ENCODE peak calls at places on chromosomes 1 and 21, in six cellular contexts. X, I, O, E, L and A are unnamed samples.

GRCh38 chr1:94115254-94115899 is 5.6 kb downstream of the ABCA4 start:
- DNase-seq in X (no peak), I (no peak), O (no peak), E (no peak), L (no peak), A (no peak)

GRCh38 chr1:50929376-50929958 is 30.6 kb downstream of the FAF1 start:
- DNase-seq in X (peak; percentile 68), I (no peak), O (no peak), E (peak; percentile 59), L (no peak), A (no peak)

GRCh38 chr21:40371329-40371728 is 475.6 kb downstream of the DSCAM start:
- DNase-seq in X (no peak), I (no peak), O (no peak), E (no peak), L (no peak), A (no peak)

GRCh38 chr1:156601122-156601830 is at the start of gene GPATCH4:
- DNase-seq in X (peak; percentile 98), I (peak; percentile 84), O (peak; percentile 80), E (peak; percentile 92), L (peak; percentile 77), A (peak; percentile 72)

GRCh38 chr1:204025917-204026709 is 46.8 kb upstream of the SOX13 start:
- DNase-seq in X (no peak), I (no peak), O (no peak), E (no peak), L (no peak), A (no peak)

GRCh38 chr1:11659748-11660147 is 4.3 kb upstream of the FBXO6 start:
- DNase-seq in X (no peak), I (no peak), O (no peak), E (no peak), L (no peak), A (no peak)

GRCh38 chr21:22363504-22363903 is 1365.3 kb downstream of the NCAM2 start:
- DNase-seq in X (no peak), I (no peak), O (no peak), E (no peak), L (no peak), A (no peak)

GRCh38 chr1:20702416-20702815 is 15.4 kb downstream of the KIF17 start:
- DNase-seq in X (peak; percentile 46), I (no peak), O (no peak), E (peak; percentile 39), L (no peak), A (no peak)

GRCh38 chr1:246301553-246302250 is 205.4 kb downstream of the SMYD3 start:
- DNase-seq in X (peak; percentile 63), I (no peak), O (no peak), E (no peak), L (no peak), A (no peak)

GRCh38 chr1:80441664-80442063 is 1359.1 kb upstream of the ADGRL2 start:
- DNase-seq in X (no peak), I (no peak), O (no peak), E (no peak), L (no peak), A (no peak)

GRCh38 chr1:55584521-55585401 is 369.6 kb upstream of the USP24 start:
- DNase-seq in X (peak; percentile 41), I (no peak), O (no peak), E (peak; percentile 44), L (no peak), A (no peak)

GRCh38 chr1:28099050-28099769 is 10.8 kb upstream of the EYA3 start:
- DNase-seq in X (no peak), I (peak; percentile 48), O (peak; percentile 38), E (peak; percentile 26), L (no peak), A (no peak)

GRCh38 chr1:58964428-58964827 is 180.6 kb upstream of the JUN start:
- DNase-seq in X (no peak), I (no peak), O (no peak), E (no peak), L (no peak), A (no peak)

GRCh38 chr1:115429242-115429641 is 91.2 kb upstream of the NGF start:
- DNase-seq in X (peak; percentile 84), I (no peak), O (no peak), E (peak; percentile 59), L (no peak), A (no peak)

GRCh38 chr1:87197156-87197555 is 131.5 kb upstream of the LMO4 start:
- DNase-seq in X (peak; percentile 58), I (no peak), O (no peak), E (peak; percentile 52), L (no peak), A (no peak)

GRCh38 chr1:64246294-64246917 is 43.0 kb downstream of the UBE2U start:
- DNase-seq in X (peak; percentile 62), I (no peak), O (no peak), E (peak; percentile 59), L (peak; percentile 24), A (no peak)

GRCh38 chr1:52432807-52433206 is 28.4 kb downstream of the PRPF38A start:
- DNase-seq in X (no peak), I (no peak), O (no peak), E (no peak), L (no peak), A (no peak)

GRCh38 chr1:3399732-3400131 is 54.7 kb upstream of the ARHGEF16 start:
- DNase-seq in X (peak; percentile 74), I (no peak), O (no peak), E (no peak), L (no peak), A (no peak)

GRCh38 chr1:33334081-33334552 is 13.2 kb upstream of the A3GALT2 start:
- DNase-seq in X (peak; percentile 90), I (peak; percentile 56), O (peak; percentile 80), E (no peak), L (no peak), A (no peak)

GRCh38 chr1:83495560-83495959 is 503.4 kb downstream of the TTLL7 start:
- DNase-seq in X (no peak), I (no peak), O (no peak), E (no peak), L (no peak), A (no peak)
- H3K4me1 ChIP-seq in X (no peaks in the 10 kb centered on the region), I (no peaks in the 10 kb centered on the region), O (no peaks in the 10 kb centered on the region), E (no peaks in the 10 kb centered on the region), L (no peaks in the 10 kb centered on the region), A (no peaks in the 10 kb centered on the region)

GRCh38 chr21:26112127-26112742 is 58.3 kb downstream of the APP start:
- DNase-seq in X (peak; percentile 80), I (no peak), O (peak; percentile 41), E (no peak), L (no peak), A (no peak)

GRCh38 chr21:26105819-26106218 is 64.8 kb downstream of the APP start:
- DNase-seq in X (no peak), I (no peak), O (no peak), E (no peak), L (no peak), A (no peak)

GRCh38 chr21:26107439-26107838 is 63.1 kb downstream of the APP start:
- DNase-seq in X (no peak), I (no peak), O (no peak), E (no peak), L (no peak), A (no peak)

GRCh38 chr21:26110703-26111102 is 59.9 kb downstream of the APP start:
- DNase-seq in X (no peak), I (no peak), O (no peak), E (no peak), L (no peak), A (no peak)

GRCh38 chr21:26106562-26106961 is 64.0 kb downstream of the APP start:
- DNase-seq in X (no peak), I (no peak), O (no peak), E (no peak), L (no peak), A (no peak)
- H3K27ac ChIP-seq in X (no peak overlapping the region), I (no peak overlapping the region), O (no peak overlapping the region), E (no peak overlapping the region), L (no peak overlapping the region), A (no peak overlapping the region)

GRCh38 chr1:113394863-113395259 is 4.5 kb downstream of the MAGI3 start:
- DNase-seq in X (no peak), I (no peak), O (no peak), E (no peak), L (no peak), A (no peak)

GRCh38 chr1:113391643-113392271 is 1.4 kb downstream of the MAGI3 start:
- DNase-seq in X (peak; percentile 18), I (no peak), O (no peak), E (no peak), L (no peak), A (no peak)

GRCh38 chr1:113394043-113394862 is 3.9 kb downstream of the MAGI3 start:
- DNase-seq in X (no peak), I (no peak), O (no peak), E (no peak), L (no peak), A (no peak)

GRCh38 chr1:113390871-113391642 is 742 bp downstream of the MAGI3 start:
- DNase-seq in X (peak; percentile 59), I (peak; percentile 28), O (peak; percentile 48), E (no peak), L (peak; percentile 45), A (peak; percentile 11)

GRCh38 chr1:113392541-113392940 is 2.2 kb downstream of the MAGI3 start:
- DNase-seq in X (no peak), I (no peak), O (no peak), E (no peak), L (no peak), A (no peak)
- H3K4me3 ChIP-seq in X (peak overlapping the region; percentile 91), I (peak overlapping the region; percentile 94), O (peak overlapping the region; percentile 92), E (no peak overlapping the region), L (no peak overlapping the region), A (no peak overlapping the region)

GRCh38 chr1:193771596-193771995 is 585.2 kb upstream of the B3GALT2 start:
- DNase-seq in X (no peak), I (no peak), O (no peak), E (no peak), L (no peak), A (no peak)

GRCh38 chr1:193774536-193775323 is 588.3 kb upstream of the B3GALT2 start:
- DNase-seq in X (no peak), I (no peak), O (no peak), E (no peak), L (no peak), A (no peak)

GRCh38 chr1:193767891-193768290 is 581.5 kb upstream of the B3GALT2 start:
- DNase-seq in X (no peak), I (no peak), O (peak; percentile 20), E (no peak), L (no peak), A (no peak)

GRCh38 chr1:193766329-193766728 is 579.9 kb upstream of the B3GALT2 start:
- DNase-seq in X (no peak), I (no peak), O (no peak), E (no peak), L (no peak), A (no peak)

DNA sequence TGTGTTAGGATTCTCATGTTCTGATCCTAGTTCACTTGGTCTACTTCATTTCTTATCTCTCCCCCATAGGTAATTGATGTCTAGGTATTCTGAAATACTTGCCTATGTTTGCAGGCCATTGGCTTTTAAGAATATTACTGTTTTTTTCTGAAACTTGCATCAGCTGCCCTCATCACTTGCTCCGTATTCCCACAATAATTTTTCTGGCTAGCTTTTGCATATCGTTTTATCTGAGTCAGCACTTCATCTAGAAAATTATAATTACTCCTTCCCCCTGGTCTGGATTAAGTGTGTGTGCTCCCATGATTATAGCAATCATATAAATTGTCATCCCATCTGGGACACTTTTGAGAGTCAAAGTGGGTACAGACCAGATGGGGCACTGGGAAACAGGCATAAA is 583.2 kb upstream of the B3GALT2 start:
- DNase-seq in X (no peak), I (no peak), O (no peak), E (no peak), L (no peak), A (no peak)
- H3K4me1 ChIP-seq in X (no peaks in the 10 kb centered on the region), I (no peaks in the 10 kb centered on the region), O (no peaks in the 10 kb centered on the region), E (no peaks in the 10 kb centered on the region), L (no peaks in the 10 kb centered on the region), A (no peaks in the 10 kb centered on the region)